ENCODE peak calls at places on chromosomes 3 and 15, in five cellular contexts. One of them, this sample, is unnamed.

GRCh38 chr3:177345049-177345972 is 148.0 kb upstream of the TBL1XR1 start:
- DNase-seq in fibroblast of lung: peak
- DNase-seq in AG10803: peak
- DNase-seq in fibroblast of mammary gland: peak
- DNase-seq in lung: peak
- DNase-seq in this sample: no peak

GRCh38 chr15:80920271-80920699 is 69.3 kb downstream of the MESD start:
- DNase-seq in fibroblast of mammary gland: no peak
- DNase-seq in fibroblast of lung: no peak
- DNase-seq in lung: no peak
- DNase-seq in AG10803: no peak
- DNase-seq in this sample: no peak

GRCh38 chr15:50774450-50774849 is 8.9 kb upstream of the SPPL2A start:
- DNase-seq in fibroblast of mammary gland: peak
- DNase-seq in fibroblast of lung: no peak
- DNase-seq in AG10803: no peak
- DNase-seq in lung: no peak
- DNase-seq in this sample: no peak

GRCh38 chr3:29764603-29765254 is 483.9 kb downstream of the RBMS3 start:
- DNase-seq in lung: peak
- DNase-seq in AG10803: peak
- DNase-seq in fibroblast of mammary gland: peak
- DNase-seq in fibroblast of lung: peak
- DNase-seq in this sample: no peak

GRCh38 chr15:82040862-82041261 is 5.0 kb downstream of the MEX3B start:
- DNase-seq in fibroblast of mammary gland: no peak
- DNase-seq in AG10803: no peak
- DNase-seq in lung: peak
- DNase-seq in fibroblast of lung: no peak
- DNase-seq in this sample: no peak

GRCh38 chr3:128432301-128432897 is 34.3 kb downstream of the DNAJB8 start:
- DNase-seq in fibroblast of lung: no peak
- DNase-seq in lung: no peak
- DNase-seq in AG10803: no peak
- DNase-seq in fibroblast of mammary gland: no peak
- DNase-seq in this sample: no peak

GRCh38 chr3:44555753-44556152 is 760 bp downstream of the ZKSCAN7 start:
- DNase-seq in AG10803: peak
- DNase-seq in lung: no peak
- DNase-seq in fibroblast of lung: peak
- DNase-seq in fibroblast of mammary gland: peak
- DNase-seq in this sample: no peak

GRCh38 chr15:55742498-55742926 is 440 bp downstream of the PRTG start:
- DNase-seq in fibroblast of mammary gland: no peak
- DNase-seq in lung: peak
- DNase-seq in fibroblast of lung: peak
- DNase-seq in AG10803: no peak
- DNase-seq in this sample: no peak

GRCh38 chr3:46359748-46360509 is 6.0 kb downstream of the CCR2 start:
- DNase-seq in fibroblast of mammary gland: peak
- DNase-seq in lung: no peak
- DNase-seq in fibroblast of lung: peak
- DNase-seq in AG10803: peak
- DNase-seq in this sample: no peak

GRCh38 chr3:174132421-174133042 is 726.6 kb upstream of the NAALADL2 start:
- DNase-seq in fibroblast of lung: no peak
- DNase-seq in lung: no peak
- DNase-seq in fibroblast of mammary gland: no peak
- DNase-seq in AG10803: no peak
- DNase-seq in this sample: no peak

GRCh38 chr3:32577621-32578556 is 7.2 kb upstream of the DYNC1LI1 start:
- DNase-seq in AG10803: peak
- DNase-seq in fibroblast of mammary gland: peak
- DNase-seq in fibroblast of lung: no peak
- DNase-seq in lung: no peak
- DNase-seq in this sample: no peak

GRCh38 chr3:111531446-111531845 is 10.6 kb upstream of the CD96 start:
- DNase-seq in fibroblast of mammary gland: peak
- DNase-seq in AG10803: peak
- DNase-seq in fibroblast of lung: peak
- DNase-seq in lung: no peak
- DNase-seq in this sample: no peak

GRCh38 chr15:26070095-26070532 is 207.0 kb upstream of the ATP10A start:
- DNase-seq in AG10803: no peak
- DNase-seq in fibroblast of mammary gland: no peak
- DNase-seq in lung: no peak
- DNase-seq in fibroblast of lung: no peak
- DNase-seq in this sample: no peak

DNA sequence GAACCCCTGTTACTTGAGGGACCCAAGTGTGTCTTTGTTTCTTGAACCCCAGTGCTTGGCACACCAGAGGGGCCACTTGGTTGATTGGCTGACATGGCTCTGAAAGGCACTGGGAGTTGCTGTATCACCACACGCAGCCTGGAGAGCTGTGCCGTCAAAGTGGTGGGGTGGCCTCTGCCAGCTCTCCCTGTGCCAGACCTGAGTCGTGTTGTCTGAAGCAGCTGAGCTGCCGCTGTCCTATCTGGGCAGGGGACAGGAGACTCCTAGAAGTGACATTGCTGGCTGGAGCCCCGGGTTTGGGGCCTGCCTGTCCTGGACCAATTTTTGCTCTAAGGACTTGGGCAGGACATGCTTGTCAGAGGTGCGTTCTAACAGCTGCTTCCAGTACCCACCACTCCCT is 5.5 kb upstream of the SNX22 start:
- DNase-seq in fibroblast of mammary gland: no peak
- DNase-seq in lung: no peak
- DNase-seq in AG10803: no peak
- DNase-seq in fibroblast of lung: no peak
- DNase-seq in this sample: no peak
- TF ChIP-seq CTCF in fibroblast of mammary gland: no peak
- TF ChIP-seq CTCF in lung: no peak
- TF ChIP-seq CTCF in AG10803: no peak
- TF ChIP-seq CTCF in fibroblast of lung: no peak
- TF ChIP-seq CTCF in this sample: no peak

DNA sequence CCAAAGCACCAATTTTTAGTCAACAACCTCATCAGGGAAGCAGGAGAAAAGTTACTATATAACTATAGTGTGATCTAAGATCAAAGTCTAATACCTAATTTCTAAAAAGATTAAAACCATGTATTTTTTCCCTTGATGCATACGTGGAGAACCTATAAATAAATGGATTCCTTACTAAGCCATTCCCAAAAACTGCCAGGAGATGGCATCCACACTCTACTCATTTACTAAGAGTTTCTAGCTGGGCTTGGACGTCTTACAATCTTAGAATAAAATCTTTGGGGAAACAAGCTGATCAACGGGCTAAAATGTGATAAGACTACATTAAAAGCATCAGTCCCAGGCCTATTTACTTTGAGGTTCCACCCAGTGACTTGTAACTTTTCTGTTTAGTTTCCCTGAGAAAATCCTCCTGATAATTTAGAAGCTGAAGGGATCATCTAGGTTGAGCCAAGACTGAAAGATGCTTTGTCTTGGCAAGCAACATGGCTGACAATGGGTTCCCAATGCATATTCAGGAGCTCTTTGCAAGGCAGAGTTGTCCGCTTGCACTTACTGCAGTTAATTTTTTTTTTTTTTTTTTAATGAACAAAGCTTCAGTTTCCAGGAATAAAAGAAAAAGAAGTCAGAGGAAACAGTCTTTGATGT is 85.5 kb upstream of the FGF12 start:
- DNase-seq in lung: no peak
- DNase-seq in AG10803: peak
- DNase-seq in fibroblast of mammary gland: peak
- DNase-seq in fibroblast of lung: peak
- DNase-seq in this sample: no peak
- TF ChIP-seq CTCF in lung: peak
- TF ChIP-seq CTCF in AG10803: peak
- TF ChIP-seq CTCF in fibroblast of mammary gland: peak
- TF ChIP-seq CTCF in fibroblast of lung: peak
- TF ChIP-seq CTCF in this sample: peak

GRCh38 chr3:38627956-38628355 is 21.5 kb downstream of the SCN5A start:
- DNase-seq in fibroblast of mammary gland: no peak
- DNase-seq in lung: no peak
- DNase-seq in fibroblast of lung: no peak
- DNase-seq in AG10803: no peak
- DNase-seq in this sample: no peak
- TF ChIP-seq CTCF in fibroblast of mammary gland: peak
- TF ChIP-seq CTCF in lung: no peak
- TF ChIP-seq CTCF in fibroblast of lung: peak
- TF ChIP-seq CTCF in AG10803: peak
- TF ChIP-seq CTCF in this sample: peak

DNA sequence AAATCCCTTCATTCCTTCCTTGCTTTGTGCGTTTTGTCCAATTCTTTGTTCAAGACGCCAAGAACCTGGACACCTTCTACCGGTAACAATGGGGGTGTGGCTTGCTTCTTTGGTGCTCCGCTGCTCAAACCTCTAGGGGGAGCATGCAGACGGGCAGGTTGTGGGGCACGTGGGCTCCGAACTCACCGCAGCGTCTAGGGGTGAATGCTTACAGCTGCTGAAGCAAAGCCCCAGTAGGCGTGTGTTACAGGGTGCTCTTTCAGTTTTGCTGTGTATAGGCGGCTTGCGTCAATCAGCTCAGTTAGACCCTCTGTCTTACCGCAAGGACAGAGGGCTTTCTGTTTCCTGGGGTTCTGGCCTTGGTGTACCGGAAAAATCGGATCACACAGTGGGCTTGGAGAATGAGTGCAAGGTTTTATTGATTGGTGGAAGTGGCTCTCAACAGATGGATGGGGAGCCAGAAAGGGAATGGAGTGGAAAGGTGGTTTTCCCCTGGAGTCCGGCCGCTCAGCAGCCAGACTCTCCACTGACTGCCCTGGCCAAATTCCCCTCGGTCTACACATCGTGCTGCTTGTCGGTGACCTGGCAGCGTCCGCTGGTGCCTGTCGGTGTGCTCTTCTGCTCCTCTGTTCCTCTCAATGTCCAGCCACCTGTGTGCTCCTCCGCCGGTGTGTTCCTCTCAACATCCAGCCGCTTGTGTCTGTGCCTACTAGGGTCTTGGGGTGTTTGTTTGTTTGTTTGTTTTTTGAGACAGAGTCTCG is 1.2 kb upstream of the LRRC34 start:
- DNase-seq in fibroblast of lung: no peak
- DNase-seq in lung: peak
- DNase-seq in fibroblast of mammary gland: peak
- DNase-seq in AG10803: no peak
- DNase-seq in this sample: no peak
- TF ChIP-seq CTCF in fibroblast of lung: no peak
- TF ChIP-seq CTCF in lung: no peak
- TF ChIP-seq CTCF in fibroblast of mammary gland: peak
- TF ChIP-seq CTCF in AG10803: peak
- TF ChIP-seq CTCF in this sample: peak